ENCODE peak calls at places on chromosomes 3 and 15, in six cellular contexts. F is SK-N-SH, T is OCI-LY7, J is hepatocyte, U is H9, K is GM23338. P is an unnamed sample. For H4K20me1, the result is how much of the 10 kb centered on the place peaks cover.

GRCh38 chr3:186339180-186339912 is 22.7 kb downstream of the DGKG start:
- DNase-seq in K (no peak), T (no peak), F (no peak), U (no peak), J (no peak), P (no peak)

GRCh38 chr3:14900881-14901873 is 46.2 kb upstream of the NR2C2 start:
- DNase-seq in J (peak), K (no peak), T (no peak), F (no peak), U (no peak), P (no peak)

GRCh38 chr3:125591116-125591755 is 4.1 kb downstream of the OSBPL11 start:
- DNase-seq in K (peak), F (peak), T (peak), J (no peak), U (no peak), P (no peak)

GRCh38 chr3:58141766-58142345 is 68.9 kb downstream of the DNASE1L3 start:
- DNase-seq in J (no peak), U (no peak), K (no peak), T (no peak), F (no peak), P (no peak)

GRCh38 chr3:133301194-133301593 is 98.7 kb upstream of the BFSP2 start:
- DNase-seq in U (no peak), K (no peak), F (no peak), T (no peak), J (no peak), P (peak)

GRCh38 chr3:94716326-94717018 is 653.6 kb downstream of the NSUN3 start:
- DNase-seq in F (no peak), K (peak), J (peak), T (no peak), U (no peak), P (no peak)

GRCh38 chr3:182182531-182182968 is 470.8 kb downstream of the SOX2 start:
- DNase-seq in U (no peak), K (no peak), J (no peak), T (no peak), F (no peak), P (no peak)

GRCh38 chr15:84387086-84387485 is 151.5 kb downstream of the GOLGA6L4 start:
- DNase-seq in F (no peak), U (peak), T (no peak), J (no peak), K (no peak), P (no peak)

GRCh38 chr3:37174532-37175126 is at the start of gene LRRFIP2:
- DNase-seq in U (no peak), F (peak), J (no peak), T (no peak), K (no peak), P (peak)

GRCh38 chr3:23712656-23713559 is 92.8 kb upstream of the UBE2E1 start:
- DNase-seq in T (no peak), J (peak), F (peak), U (peak), K (peak), P (peak)

GRCh38 chr3:123419850-123420292 is 29.0 kb downstream of the ADCY5 start:
- DNase-seq in J (no peak), K (no peak), T (no peak), F (no peak), U (no peak), P (no peak)

GRCh38 chr3:20096135-20096685 is 56.0 kb downstream of the KAT2B start:
- DNase-seq in T (no peak), U (no peak), K (no peak), F (no peak), J (no peak), P (peak)

GRCh38 chr3:111534701-111535100 is 7.3 kb upstream of the CD96 start:
- DNase-seq in T (no peak), J (no peak), F (no peak), U (no peak), K (no peak), P (peak)

GRCh38 chr3:169811606-169812123 is 1.0 kb upstream of the LRRIQ4 start:
- DNase-seq in K (no peak), J (peak), T (peak), F (no peak), U (no peak), P (peak)

GRCh38 chr15:29480278-29480677 is 210.7 kb upstream of the NSMCE3 start:
- DNase-seq in K (no peak), F (no peak), J (no peak), T (no peak), U (no peak), P (no peak)

GRCh38 chr3:21356402-21356801 is 394.6 kb downstream of the ZNF385D start:
- DNase-seq in F (no peak), T (no peak), J (no peak), U (no peak), K (no peak), P (no peak)

GRCh38 chr3:188788621-188789081 is 383.1 kb upstream of the TPRG1 start:
- DNase-seq in J (no peak), F (no peak), U (no peak), T (no peak), K (no peak), P (peak)

GRCh38 chr3:144643778-144644191 is 672.2 kb downstream of the DIPK2A start:
- DNase-seq in F (no peak), K (no peak), U (no peak), T (no peak), J (peak), P (no peak)

GRCh38 chr3:171132873-171133272 is 106.4 kb upstream of the SLC2A2 start:
- DNase-seq in F (no peak), U (no peak), K (no peak), J (no peak), T (no peak), P (peak)

GRCh38 chr3:142117052-142117451 is 32.3 kb downstream of the TFDP2 start:
- DNase-seq in T (no peak), F (no peak), K (no peak), J (no peak), U (no peak), P (no peak)

GRCh38 chr3:43675593-43675992 is 15.1 kb upstream of the ABHD5 start:
- DNase-seq in F (no peak), U (no peak), K (no peak), J (no peak), T (no peak), P (no peak)

GRCh38 chr15:84748274-84749110 is at the start of gene ZNF592:
- DNase-seq in F (peak), T (peak), U (peak), K (peak), J (peak), P (peak)

GRCh38 chr3:47464603-47465002 is 11.1 kb downstream of the SCAP start:
- DNase-seq in J (no peak), T (peak), F (no peak), K (no peak), U (no peak), P (no peak)

GRCh38 chr15:74571191-74571590 is 30.2 kb downstream of the ARID3B start:
- DNase-seq in U (no peak), F (no peak), J (no peak), T (no peak), K (no peak), P (no peak)

GRCh38 chr15:74569731-74570070 is 28.7 kb downstream of the ARID3B start:
- DNase-seq in J (no peak), U (no peak), T (no peak), K (no peak), F (no peak), P (no peak)

GRCh38 chr15:74565381-74566085 is 24.5 kb downstream of the ARID3B start:
- DNase-seq in F (no peak), T (no peak), U (no peak), J (no peak), K (no peak), P (no peak)

GRCh38 chr15:74564182-74564581 is 23.2 kb downstream of the ARID3B start:
- DNase-seq in T (no peak), J (no peak), F (no peak), U (no peak), K (no peak), P (no peak)

DNA sequence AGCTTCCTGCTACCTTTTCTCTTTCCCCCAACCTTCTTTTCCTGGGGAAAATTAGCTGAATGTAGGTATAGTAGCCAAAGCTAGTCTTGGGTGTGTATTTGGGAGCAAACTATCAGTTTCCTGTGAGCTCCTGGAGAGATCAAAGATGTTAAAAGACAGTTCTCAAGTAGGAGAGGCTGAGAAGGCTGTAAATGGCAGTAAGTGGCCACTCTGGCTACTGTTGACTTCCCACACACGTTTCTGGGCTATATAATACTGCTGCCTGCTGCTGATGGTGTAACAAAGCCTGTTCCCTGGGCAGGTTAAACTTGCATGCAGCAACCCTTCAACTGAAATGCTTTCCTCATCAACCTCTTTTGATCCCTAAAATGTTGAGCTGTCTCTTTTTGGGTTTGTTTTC is 27.6 kb downstream of the ARID3B start:
- DNase-seq in K (no peak), T (no peak), J (no peak), U (no peak), F (no peak), P (no peak)
- H3K4me2 ChIP-seq in K (no peak), T (no peak), J (no peak), U (no peak), F (no peak), P (no peak)

DNA sequence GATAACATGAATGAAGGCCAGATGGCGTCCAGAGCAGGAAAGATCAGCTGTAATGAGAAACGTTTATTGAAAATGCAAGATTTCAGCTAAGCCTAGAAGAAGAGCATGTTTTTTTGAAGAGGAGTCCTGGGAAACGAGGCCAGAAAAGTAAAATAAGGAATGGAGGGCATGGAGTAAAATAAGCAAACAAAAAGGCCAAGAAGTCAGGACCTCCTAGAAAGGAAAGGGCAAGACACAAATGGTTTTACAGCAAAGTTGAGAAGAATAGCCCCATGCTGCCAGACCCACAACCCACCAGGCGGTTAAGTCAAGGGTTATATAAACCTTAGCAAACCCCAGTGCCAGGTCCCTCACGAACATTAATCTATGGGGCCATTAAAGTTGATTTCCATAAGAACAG is 30.5 kb downstream of the LRIG1 start:
- DNase-seq in K (no peak), J (no peak), T (no peak), F (no peak), U (no peak), P (no peak)
- H4K20me1 ChIP-seq in K (half or more), J (under half), T (half or more), F (under half), U (under half), P (under half)

DNA sequence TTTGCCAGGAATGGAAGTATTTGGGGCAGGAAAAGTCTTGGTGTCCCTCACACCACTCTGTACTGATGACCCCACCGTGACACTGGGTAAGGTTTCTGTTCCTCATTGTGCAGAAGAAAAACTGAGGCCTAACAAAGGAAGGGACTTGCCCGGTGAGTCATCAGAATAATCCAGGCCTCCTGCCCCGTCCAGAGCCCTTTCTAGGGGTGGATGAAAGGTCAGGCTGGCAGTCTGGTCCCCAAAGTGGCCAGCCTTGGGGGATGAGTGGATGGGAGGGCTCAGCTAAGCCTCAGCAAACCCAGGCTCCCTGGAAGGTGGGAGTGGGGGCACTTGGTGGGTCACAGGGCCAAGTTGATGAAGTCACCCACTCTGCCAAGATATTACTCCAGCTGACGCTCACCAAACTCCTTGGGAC is 2.3 kb upstream of the DNAH1 start:
- DNase-seq in K (no peak), T (peak), J (no peak), F (no peak), U (no peak), P (peak)
- H3K4me2 ChIP-seq in K (no peak), T (peak), J (no peak), F (peak), U (no peak), P (no peak)

GRCh38 chr15:67089218-67090193 is 24.1 kb downstream of the SMAD3 start:
- DNase-seq in T (no peak), J (no peak), K (no peak), U (no peak), F (no peak), P (peak)
- H4K20me1 ChIP-seq in T (under half), J (under half), K (under half), U (under half), F (half or more), P (half or more)

DNA sequence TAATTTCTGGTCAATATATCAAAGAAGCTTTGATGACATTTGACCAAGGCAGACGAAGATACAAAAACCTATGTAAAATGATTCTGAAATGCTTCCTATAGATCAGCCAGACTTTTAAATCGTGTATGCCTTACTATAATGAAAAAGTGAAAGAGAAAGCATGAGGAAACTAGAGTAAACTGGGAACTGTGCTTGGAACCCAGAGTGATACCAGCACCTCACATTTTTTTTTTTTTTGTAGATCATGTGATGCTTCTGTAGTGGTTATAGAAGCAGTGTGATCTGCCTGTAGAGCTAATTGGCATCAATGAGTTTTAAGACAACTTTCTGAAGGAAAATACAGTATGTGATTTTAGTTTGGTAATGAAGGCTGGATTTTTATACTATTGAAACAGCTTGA is 150.7 kb downstream of the NLGN1 start:
- DNase-seq in J (no peak), K (no peak), U (no peak), F (no peak), T (no peak), P (no peak)
- H3K4me2 ChIP-seq in J (no peak), K (no peak), U (no peak), F (no peak), T (no peak), P (peak)

GRCh38 chr3:195258449-195259145 is 12.4 kb downstream of the XXYLT1 start:
- DNase-seq in U (no peak), T (peak), F (no peak), J (no peak), K (no peak), P (peak)
- H4K20me1 ChIP-seq in U (under half), T (under half), F (under half), J (under half), K (under half), P (under half)

GRCh38 chr3:100407977-100408532 is 6.7 kb downstream of the LNP1 start:
- DNase-seq in J (no peak), U (no peak), K (peak), F (no peak), T (no peak), P (no peak)
- H3K4me2 ChIP-seq in J (no peak), U (no peak), K (no peak), F (no peak), T (no peak), P (no peak)

GRCh38 chr3:179192542-179192941 is 44.4 kb downstream of the PIK3CA start:
- DNase-seq in F (no peak), U (no peak), J (no peak), T (no peak), K (no peak), P (no peak)

GRCh38 chr3:179200790-179201189 is 50.1 kb downstream of the KCNMB3 start:
- DNase-seq in K (no peak), U (no peak), J (no peak), T (no peak), F (no peak), P (no peak)

GRCh38 chr3:179194931-179195330 is 46.8 kb downstream of the PIK3CA start:
- DNase-seq in K (peak), F (no peak), J (peak), T (no peak), U (peak), P (no peak)

GRCh38 chr3:179196098-179196497 is 47.9 kb downstream of the PIK3CA start:
- DNase-seq in U (no peak), F (no peak), K (no peak), J (no peak), T (peak), P (peak)

GRCh38 chr3:179196700-179197099 is 48.5 kb downstream of the PIK3CA start:
- DNase-seq in J (no peak), T (no peak), F (no peak), U (no peak), K (peak), P (no peak)
- H4K20me1 ChIP-seq in J (under half), T (under half), F (under half), U (under half), K (under half), P (under half)

P was measured in osteoblast.